ENCODE peak calls at places on chromosomes 4 and X, in four cellular contexts. J is H7; C is NB4; W is CD8-positive, alpha-beta T cell. G is an unnamed sample.

GRCh38 chr4:136412708-136413107 is 1119.6 kb downstream of the PCDH18 start:
- DNase-seq in C (peak; percentile 2), W (no peak), J (no peak), G (no peak)

GRCh38 chrX:790780-791360 is 160.3 kb downstream of the SHOX start:
- DNase-seq in W (no peak), C (no peak), J (peak; percentile 58), G (no peak)

GRCh38 chrX:1077140-1077539 is 135.3 kb downstream of the CRLF2 start:
- DNase-seq in C (peak; percentile 16), J (no peak), W (no peak), G (no peak)

GRCh38 chr4:147511005-147511660 is 30.2 kb downstream of the EDNRA start:
- DNase-seq in W (no peak), C (no peak), J (no peak), G (no peak)

GRCh38 chr4:145285928-145286327 is 105.5 kb upstream of the OTUD4 start:
- DNase-seq in W (no peak), J (no peak), C (no peak), G (no peak)

GRCh38 chr4:182478475-182478874 is 235.3 kb downstream of the TENM3 start:
- DNase-seq in C (peak; percentile 26), W (no peak), J (peak; percentile 30), G (no peak)

GRCh38 chrX:40174594-40175415 is 77.0 kb upstream of the BCOR start:
- DNase-seq in C (peak; percentile 72), W (no peak), J (peak; percentile 91), G (no peak)

GRCh38 chrX:131841496-131842410 is 181.3 kb upstream of the STK26 start:
- DNase-seq in J (peak; percentile 84), W (no peak), C (peak; percentile 71), G (no peak)

GRCh38 chr4:120718979-120719566 is 203.5 kb downstream of the PRDM5 start:
- DNase-seq in W (no peak), J (no peak), C (peak; percentile 57), G (no peak)

GRCh38 chr4:71020611-71021010 is 27.2 kb downstream of the DCK start:
- DNase-seq in W (no peak), C (no peak), J (no peak), G (no peak)

GRCh38 chr4:157664726-157665125 is 444.2 kb downstream of the GRIA2 start:
- DNase-seq in C (no peak), W (no peak), J (no peak), G (no peak)

GRCh38 chr4:53497446-53498069 is 93.7 kb downstream of the LNX1 start:
- DNase-seq in C (peak; percentile 7), W (no peak), J (peak; percentile 17), G (peak; percentile 47)

GRCh38 chrX:1483843-1484637 is 31.3 kb upstream of the ASMTL start:
- DNase-seq in W (no peak), J (no peak), C (no peak), G (peak; percentile 37)

DNA sequence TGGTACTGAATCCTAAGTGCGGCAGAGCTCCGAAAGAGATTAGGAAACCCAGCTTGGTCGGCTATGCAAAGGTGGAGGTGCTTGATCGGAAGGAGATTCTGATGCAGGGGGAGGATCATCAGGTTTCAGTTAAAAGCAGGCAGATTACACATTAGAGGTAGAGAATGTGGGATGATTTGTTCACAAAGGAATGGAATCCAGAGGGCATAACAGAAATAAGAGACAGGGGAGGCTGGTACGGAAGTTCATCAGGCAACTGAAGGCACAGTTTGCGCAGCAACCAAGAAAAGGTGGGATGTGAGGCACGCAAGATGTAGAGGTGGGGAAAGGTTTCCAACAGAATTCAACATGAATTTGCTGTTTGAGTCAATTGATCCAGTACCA is 432 bp upstream of the ZNF330 start:
- DNase-seq in C (no peak), J (peak; percentile 24), W (no peak), G (no peak)
- H3K4me3 ChIP-seq in C (peak overlapping the region; percentile 94), J (no peak overlapping the region), W (peak overlapping the region; percentile 88), G (peak overlapping the region; percentile 83)

GRCh38 chrX:19034025-19034424 is 50.1 kb upstream of the PHKA2 start:
- DNase-seq in C (no peak), W (no peak), J (no peak), G (no peak)

GRCh38 chrX:19028560-19028959 is 44.6 kb upstream of the PHKA2 start:
- DNase-seq in W (no peak), J (no peak), C (no peak), G (no peak)

DNA sequence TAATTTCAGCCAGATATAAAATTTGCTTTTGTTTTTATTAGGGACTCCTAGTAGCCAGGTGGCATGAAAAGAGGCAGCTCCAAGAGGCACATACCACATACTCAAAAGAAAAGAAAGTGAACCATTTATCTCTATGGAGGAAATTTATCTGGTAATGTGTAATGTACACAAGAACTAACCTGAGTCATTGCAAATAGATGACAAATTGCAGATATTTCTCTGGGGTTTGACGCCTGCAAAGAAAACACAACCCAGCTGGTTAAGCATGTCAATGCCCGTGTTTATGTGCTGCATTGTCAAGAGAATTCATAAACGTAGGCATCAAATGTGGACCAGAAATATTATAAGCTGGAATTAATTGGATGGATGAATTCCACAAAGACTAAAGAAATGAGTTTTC is 46.9 kb upstream of the PHKA2 start:
- DNase-seq in W (no peak), J (no peak), C (no peak), G (no peak)
- H3K4me3 ChIP-seq in W (no peak overlapping the region), J (no peak overlapping the region), C (no peak overlapping the region), G (no peak overlapping the region)

DNA sequence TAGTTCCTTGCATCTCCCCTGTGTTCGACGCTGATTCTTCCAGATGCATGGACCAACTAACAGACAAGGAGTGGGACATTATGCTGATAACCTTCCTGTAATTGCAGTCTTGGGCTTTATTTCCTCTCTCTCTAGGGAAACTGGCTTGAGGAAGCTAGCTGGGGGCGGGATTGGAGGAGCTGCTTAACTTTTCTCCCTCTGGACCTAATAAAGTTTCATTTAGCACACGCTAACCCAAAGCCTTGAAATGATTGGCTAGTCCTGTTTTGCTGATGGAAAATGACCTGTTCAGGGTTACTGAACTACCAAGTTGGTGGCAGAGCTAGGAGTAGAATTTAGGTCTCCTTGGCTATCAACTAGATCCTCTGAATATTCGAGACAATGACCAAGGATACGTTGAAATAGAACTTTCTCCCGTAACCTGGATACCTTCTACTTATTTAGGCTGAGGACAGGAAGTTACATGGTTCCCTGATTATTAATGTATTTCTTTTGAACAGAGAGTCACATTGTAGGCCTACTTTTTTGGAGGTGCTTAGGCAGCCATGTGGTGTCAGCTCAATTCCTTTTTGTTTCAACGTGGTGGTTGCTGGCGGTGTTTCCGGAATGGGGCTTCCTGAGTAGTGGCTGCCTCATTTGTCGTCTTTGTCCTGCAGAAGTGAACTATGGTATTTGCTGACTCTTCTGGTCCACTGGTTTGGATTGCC is 2.0 kb downstream of the PGK1 start:
- DNase-seq in C (peak; percentile 52), J (no peak), W (no peak), G (peak; percentile 26)
- H3K4me3 ChIP-seq in C (peak overlapping the region; percentile 79), J (peak overlapping the region; percentile 0), W (peak overlapping the region; percentile 99), G (peak overlapping the region; percentile 87)

GRCh38 chrX:74423289-74423985 is 2.1 kb downstream of the SLC16A2 start:
- DNase-seq in C (no peak), W (no peak), J (peak; percentile 29), G (no peak)
- H3K4me3 ChIP-seq in C (no peak overlapping the region), W (no peak overlapping the region), J (peak overlapping the region; percentile 76), G (no peak overlapping the region)

DNA sequence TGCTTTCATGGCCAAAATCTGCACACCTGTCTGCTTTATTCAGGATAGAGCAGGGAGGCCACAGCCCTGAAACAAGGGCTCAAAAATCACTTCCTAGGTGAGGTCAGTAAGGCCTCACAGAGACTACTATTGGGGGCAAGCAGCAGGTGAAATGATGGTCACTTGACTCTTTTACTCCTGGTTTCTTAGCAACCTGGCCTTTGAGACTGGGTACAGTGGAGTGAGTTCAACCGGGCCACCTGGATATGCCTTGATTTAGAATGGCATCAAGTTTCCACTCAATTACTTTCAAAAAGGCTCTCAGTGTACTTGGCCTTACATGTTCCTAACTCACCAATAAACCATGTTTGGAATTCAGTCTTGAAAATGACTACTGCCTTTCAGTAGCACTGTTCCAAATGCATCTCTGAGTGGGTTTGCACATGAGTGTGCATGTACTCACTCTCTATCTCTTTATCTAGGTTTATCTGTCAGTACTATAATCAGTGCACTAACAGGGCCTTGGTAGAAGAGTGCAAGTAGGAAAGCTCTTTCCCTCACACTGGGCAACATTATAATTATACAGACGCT is 388.2 kb downstream of the OPHN1 start:
- DNase-seq in J (no peak), W (no peak), C (no peak), G (no peak)
- H3K4me3 ChIP-seq in J (no peak overlapping the region), W (no peak overlapping the region), C (no peak overlapping the region), G (no peak overlapping the region)

GRCh38 chr4:41256740-41257256 is at the start of gene UCHL1:
- DNase-seq in J (peak; percentile 94), C (peak; percentile 69), W (no peak), G (no peak)

GRCh38 chr4:41257901-41258300 is 1.2 kb downstream of the UCHL1 start:
- DNase-seq in J (peak; percentile 52), C (no peak), W (no peak), G (no peak)

GRCh38 chr4:41260315-41260714 is 3.6 kb downstream of the UCHL1 start:
- DNase-seq in J (no peak), C (no peak), W (no peak), G (no peak)

GRCh38 chr4:41257257-41257900 is 651 bp downstream of the UCHL1 start:
- DNase-seq in C (peak; percentile 51), W (no peak), J (peak; percentile 88), G (peak; percentile 68)

DNA sequence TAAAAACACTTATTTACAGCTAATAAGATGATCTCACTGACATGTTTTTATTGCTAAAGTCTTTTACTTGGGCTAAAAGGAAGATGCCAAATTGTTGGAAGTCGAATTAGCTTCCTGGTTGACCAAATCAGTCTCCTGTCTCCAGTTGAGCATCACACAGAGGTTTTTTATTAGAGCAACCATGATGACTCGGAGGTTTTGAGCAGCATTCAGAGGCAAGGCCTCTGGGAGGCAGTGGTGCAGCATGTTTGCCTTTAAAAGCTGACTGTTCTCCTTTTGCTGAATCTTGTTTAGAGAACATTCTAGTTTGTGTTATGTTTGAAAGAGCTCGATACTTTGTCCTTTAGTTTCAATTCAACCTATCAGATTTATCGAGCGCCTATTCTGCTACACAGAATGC is 2.1 kb downstream of the UCHL1 start:
- DNase-seq in C (peak; percentile 69), W (no peak), J (peak; percentile 49), G (no peak)
- H3K4me3 ChIP-seq in C (no peak overlapping the region), W (no peak overlapping the region), J (no peak overlapping the region), G (no peak overlapping the region)

GRCh38 chr4:85126991-85127591 is 160.6 kb upstream of the WDFY3 start:
- DNase-seq in C (no peak), W (no peak), J (no peak), G (no peak)

GRCh38 chr4:85127653-85128052 is 161.2 kb upstream of the WDFY3 start:
- DNase-seq in J (peak; percentile 71), C (peak; percentile 43), W (no peak), G (no peak)

GRCh38 chr4:85128246-85129204 is 162.0 kb upstream of the WDFY3 start:
- DNase-seq in J (no peak), C (no peak), W (no peak), G (no peak)

GRCh38 chr4:85132570-85132969 is 166.1 kb upstream of the WDFY3 start:
- DNase-seq in J (no peak), C (no peak), W (no peak), G (no peak)

DNA sequence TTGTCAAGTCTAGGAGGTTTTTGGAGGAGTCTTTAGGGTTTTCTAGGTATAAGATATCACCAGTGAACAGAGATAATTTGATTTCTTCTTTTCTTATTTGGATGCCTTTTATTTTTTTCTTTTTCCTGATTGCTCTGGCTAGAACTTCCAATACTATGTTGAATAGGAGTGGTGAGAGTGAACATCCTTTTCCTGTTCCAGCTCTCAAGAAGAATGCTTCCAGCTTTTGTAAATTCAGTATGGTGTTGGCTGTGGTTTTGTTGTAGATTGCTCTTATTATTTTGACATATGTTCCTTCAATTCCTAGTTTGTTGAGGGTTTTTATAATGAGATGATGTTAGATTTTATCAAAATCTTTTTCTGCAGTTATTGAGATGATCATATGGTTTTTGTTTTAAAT is 165.6 kb upstream of the WDFY3 start:
- DNase-seq in C (no peak), J (no peak), W (no peak), G (no peak)
- H3K4me3 ChIP-seq in C (no peak overlapping the region), J (no peak overlapping the region), W (no peak overlapping the region), G (no peak overlapping the region)

GRCh38 chrX:47838361-47838760 is 1.7 kb downstream of the ZNF81 start:
- DNase-seq in C (no peak), J (no peak), W (no peak), G (no peak)
- H3K4me3 ChIP-seq in C (peak overlapping the region; percentile 90), J (no peak overlapping the region), W (no peak overlapping the region), G (no peak overlapping the region)

G was measured in Peyer's patch.